ENCODE peak calls at places on chromosome 14, in nine cellular contexts. O is CD8-positive, alpha-beta T cell; E is cardiac fibroblast; K is GM23338; B is fibroblast of pulmonary artery; F is psoas muscle; T is astrocyte; Z is tibial nerve; W is transverse colon. C is an unnamed sample.

GRCh38 chr14:105053421-105053820 is 11.8 kb downstream of the GPR132 start:
- DNase-seq in K (no peak), F (no peak), B (no peak), O (no peak), E (no peak), Z (no peak), W (no peak), T (no peak), C (no peak)

GRCh38 chr14:54497224-54497623 is 8.4 kb upstream of the GMFB start:
- DNase-seq in T (no peak), K (no peak), O (no peak), F (no peak), Z (no peak), W (no peak), E (no peak), B (no peak), C (no peak)

GRCh38 chr14:101961011-101961721 is 3.2 kb upstream of the DYNC1H1 start:
- DNase-seq in E (peak), W (peak), K (peak), F (peak), O (peak), Z (peak), T (peak), B (peak), C (peak)

GRCh38 chr14:98099527-98099926 is 1172.5 kb downstream of the BCL11B start:
- DNase-seq in K (no peak), T (no peak), F (no peak), Z (no peak), E (no peak), W (no peak), B (no peak), O (no peak), C (no peak)

GRCh38 chr14:51458563-51458955 is 193.2 kb upstream of the FRMD6 start:
- DNase-seq in E (peak), T (peak), B (peak), F (no peak), W (no peak), K (no peak), O (no peak), Z (no peak), C (peak)

GRCh38 chr14:102805454-102805891 is 28.2 kb downstream of the TRAF3 start:
- DNase-seq in O (peak), E (peak), K (no peak), T (peak), Z (no peak), F (no peak), W (peak), B (peak), C (peak)

GRCh38 chr14:85093631-85094330 is 436.2 kb upstream of the FLRT2 start:
- DNase-seq in T (peak), E (peak), B (peak), K (no peak), F (no peak), W (no peak), Z (no peak), O (no peak), C (peak)

GRCh38 chr14:88322505-88323085 is 474 bp downstream of the KCNK10 start:
- DNase-seq in E (peak), F (no peak), W (no peak), T (no peak), O (no peak), K (peak), Z (no peak), B (no peak), C (peak)

GRCh38 chr14:58313699-58314098 is 15.3 kb downstream of the ARID4A start:
- DNase-seq in W (no peak), B (no peak), F (no peak), O (no peak), E (no peak), K (no peak), Z (no peak), T (no peak), C (no peak)

GRCh38 chr14:104150201-104151027 is 12.0 kb downstream of the KIF26A start:
- DNase-seq in E (no peak), K (peak), B (peak), W (no peak), O (no peak), F (no peak), T (peak), Z (no peak), C (no peak)

GRCh38 chr14:61041704-61042103 is 60.7 kb downstream of the SLC38A6 start:
- DNase-seq in W (no peak), Z (no peak), E (no peak), O (no peak), K (no peak), T (no peak), B (no peak), F (no peak), C (no peak)

GRCh38 chr14:59377485-59377884 is 87.7 kb downstream of the GPR135 start:
- DNase-seq in B (no peak), K (no peak), E (no peak), T (no peak), O (no peak), F (no peak), W (no peak), Z (no peak), C (no peak)

GRCh38 chr14:56633544-56633943 is 53.9 kb downstream of the TMEM260 start:
- DNase-seq in T (no peak), F (no peak), K (no peak), B (no peak), Z (no peak), W (no peak), E (peak), O (no peak), C (no peak)

GRCh38 chr14:53023325-53023724 is 72.5 kb upstream of the FERMT2 start:
- DNase-seq in T (no peak), B (no peak), Z (no peak), O (no peak), F (no peak), E (no peak), W (no peak), K (no peak), C (no peak)

GRCh38 chr14:68978550-68978911 is 571 bp downstream of the ACTN1 start:
- DNase-seq in E (no peak), B (no peak), F (peak), T (no peak), K (peak), W (peak), O (peak), Z (peak), C (peak)

GRCh38 chr14:82811246-82811645 is 1277.6 kb upstream of the SEL1L start:
- DNase-seq in E (no peak), F (no peak), W (no peak), K (no peak), T (no peak), O (no peak), B (no peak), Z (no peak), C (no peak)

GRCh38 chr14:70642313-70643235 is 858 bp downstream of the TTC9 start:
- DNase-seq in T (no peak), O (peak), K (peak), E (no peak), W (peak), F (peak), Z (no peak), B (no peak), C (no peak)

GRCh38 chr14:103819503-103820307 is 27.7 kb downstream of the PPP1R13B start:
- DNase-seq in O (no peak), T (no peak), F (peak), K (peak), W (peak), B (peak), E (peak), Z (no peak), C (peak)

GRCh38 chr14:57854571-57854970 is 11.3 kb downstream of the SLC35F4 start:
- DNase-seq in Z (no peak), O (no peak), B (no peak), K (no peak), F (no peak), E (no peak), T (no peak), W (no peak), C (no peak)

GRCh38 chr14:95144849-95145248 is 12.5 kb downstream of the DICER1 start:
- DNase-seq in O (no peak), K (no peak), F (no peak), Z (no peak), B (no peak), W (no peak), T (no peak), E (no peak), C (no peak)

GRCh38 chr14:77318006-77318553 is 2.6 kb downstream of the POMT2 start:
- DNase-seq in B (no peak), T (no peak), K (no peak), E (no peak), O (no peak), W (no peak), Z (no peak), F (no peak), C (no peak)

GRCh38 chr14:90842726-90843125 is 26.5 kb upstream of the TTC7B start:
- DNase-seq in O (no peak), T (no peak), F (no peak), E (no peak), K (no peak), B (peak), Z (no peak), W (no peak), C (no peak)

GRCh38 chr14:105419305-105420091 is at the start of gene MTA1:
- DNase-seq in K (peak), T (no peak), W (peak), Z (no peak), O (peak), B (no peak), E (no peak), F (peak), C (no peak)

GRCh38 chr14:41830679-41831078 is 224.0 kb downstream of the LRFN5 start:
- DNase-seq in T (peak), K (peak), W (no peak), Z (no peak), B (peak), O (no peak), E (no peak), F (no peak), C (peak)

GRCh38 chr14:77198576-77198975 is 17.0 kb downstream of the TMEM63C start:
- DNase-seq in B (no peak), Z (no peak), E (no peak), T (no peak), F (no peak), W (no peak), K (no peak), O (no peak), C (no peak)

GRCh38 chr14:101066826-101067508 is 163.4 kb upstream of the RTL1 start:
- DNase-seq in E (no peak), O (no peak), Z (no peak), T (no peak), K (no peak), W (peak), B (no peak), F (peak), C (no peak)

GRCh38 chr14:100577321-100577985 is 9.8 kb downstream of the BEGAIN start:
- DNase-seq in B (no peak), E (no peak), K (no peak), Z (no peak), W (no peak), T (no peak), F (peak), O (no peak), C (no peak)

GRCh38 chr14:70828188-70828587 is 18.9 kb upstream of the MAP3K9 start:
- DNase-seq in B (no peak), W (no peak), K (no peak), O (no peak), F (no peak), Z (no peak), T (no peak), E (no peak), C (no peak)

GRCh38 chr14:73168691-73169090 is 32.4 kb downstream of the PSEN1 start:
- DNase-seq in K (no peak), F (no peak), Z (no peak), B (no peak), E (no peak), T (no peak), W (no peak), O (no peak), C (no peak)

GRCh38 chr14:61530896-61531295 is 164.4 kb upstream of the HIF1A start:
- DNase-seq in K (no peak), Z (no peak), T (no peak), O (no peak), W (peak), B (no peak), E (no peak), F (no peak), C (no peak)

GRCh38 chr14:68977741-68978549 is 1.2 kb downstream of the ACTN1 start:
- DNase-seq in B (peak), O (peak), T (peak), W (peak), Z (peak), E (peak), K (peak), F (peak), C (peak)

GRCh38 chr14:61559641-61560201 is 135.6 kb upstream of the HIF1A start:
- DNase-seq in F (no peak), B (no peak), O (no peak), K (peak), W (no peak), E (no peak), Z (no peak), T (no peak), C (no peak)

GRCh38 chr14:50058112-50058511 is 58.3 kb downstream of the VCPKMT start:
- DNase-seq in B (no peak), W (no peak), T (no peak), Z (no peak), E (no peak), K (no peak), O (no peak), F (no peak), C (no peak)

GRCh38 chr14:50063876-50064420 is 52.4 kb downstream of the VCPKMT start:
- DNase-seq in E (no peak), Z (no peak), W (no peak), K (no peak), F (no peak), B (no peak), T (no peak), O (no peak), C (no peak)

GRCh38 chr14:95508377-95508776 is 8.1 kb downstream of the SYNE3 start:
- DNase-seq in K (no peak), B (no peak), O (no peak), F (no peak), T (no peak), W (no peak), Z (no peak), E (no peak), C (no peak)

GRCh38 chr14:91548145-91548544 is 38.0 kb upstream of the PPP4R3A start:
- DNase-seq in O (no peak), F (no peak), W (no peak), Z (no peak), B (no peak), T (no peak), K (no peak), E (no peak), C (no peak)

DNA sequence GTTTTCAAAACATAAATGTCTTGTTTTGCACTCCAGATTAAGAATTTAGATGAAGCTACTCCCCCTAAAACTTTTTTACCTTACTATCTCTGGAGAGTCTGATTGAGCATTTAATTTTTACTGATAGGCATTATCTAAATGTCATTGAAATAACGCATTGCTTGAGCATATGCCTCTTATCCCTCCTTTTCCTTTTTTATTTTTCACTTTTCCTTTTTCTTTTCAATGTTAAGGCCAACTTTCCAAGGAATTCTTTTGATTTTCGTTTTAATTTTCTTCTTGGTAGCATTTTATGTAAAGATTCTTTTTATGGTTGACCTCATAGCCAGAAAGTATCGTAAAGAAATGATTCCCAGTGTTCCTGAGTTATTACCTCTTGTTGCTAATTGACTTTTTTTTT is 2.9 kb downstream of the SRP54 start:
- DNase-seq in K (no peak), O (no peak), Z (no peak), W (no peak), T (no peak), B (no peak), F (no peak), E (no peak), C (no peak)
- H3K4me3 ChIP-seq in K (no peak), O (no peak), Z (no peak), W (no peak), T (no peak), B (no peak), F (no peak), E (no peak), C (no peak)

GRCh38 chr14:47207636-47208035 is 467.8 kb downstream of the MDGA2 start:
- DNase-seq in O (no peak), W (no peak), T (no peak), B (no peak), Z (no peak), K (peak), E (no peak), F (no peak), C (no peak)
- TF ChIP-seq CTCF in O (no peak), W (no peak), T (no peak), B (no peak), Z (no peak), K (peak), E (no peak), F (no peak), C (no peak)

GRCh38 chr14:22838631-22839041 is 2.3 kb downstream of the MMP14 start:
- DNase-seq in B (peak), Z (no peak), W (peak), E (peak), T (peak), F (no peak), O (no peak), K (no peak), C (peak)
- H3K4me3 ChIP-seq in B (peak), Z (peak), W (peak), E (peak), T (peak), F (peak), O (no peak), K (peak), C (peak)

GRCh38 chr14:89388853-89389252 is 28.2 kb downstream of the FOXN3 start:
- DNase-seq in W (no peak), T (no peak), K (peak), F (no peak), O (no peak), B (peak), Z (no peak), E (peak), C (peak)
- TF ChIP-seq CTCF in W (no peak), T (no peak), K (peak), F (peak), O (no peak), B (peak), Z (peak), E (peak), C (peak)